ENCODE peak calls at places on chromosome 10, in eight cellular contexts. B is Panc1, X is body of pancreas, Q is gastrocnemius medialis, V is pancreas, C is IMR-90, Z is DND-41, Y is lower lobe of right lung. U is an unnamed sample.
A peak's percentile ranks its signal among the peaks of the same experiment; 100 is the strongest.

GRCh38 chr10:111086602-111087001 is 9.8 kb downstream of the ADRA2A start:
- ATAC-seq in V (no peak), Q (no peak), Z (peak; percentile 59), C (no peak), B (no peak), Y (no peak), X (no peak), U (no peak)

GRCh38 chr10:70162157-70162891 is 8.0 kb downstream of the SAR1A start:
- ATAC-seq in Q (no peak), Y (no peak), Z (peak; percentile 65), C (no peak), B (no peak), X (no peak), V (no peak), U (no peak)

GRCh38 chr10:31759124-31759798 is 169.4 kb downstream of the ARHGAP12 start:
- ATAC-seq in V (peak; percentile 58), X (peak; percentile 45), Z (no peak), Q (no peak), Y (peak; percentile 61), B (no peak), C (no peak), U (no peak)

GRCh38 chr10:48450233-48450810 is 143.8 kb downstream of the MAPK8 start:
- ATAC-seq in Q (no peak), C (no peak), X (no peak), B (no peak), Y (no peak), V (no peak), Z (no peak), U (no peak)

GRCh38 chr10:33635967-33636366 is 301.5 kb upstream of the NRP1 start:
- ATAC-seq in Q (no peak), Z (no peak), Y (no peak), B (no peak), V (no peak), C (no peak), X (no peak), U (no peak)

GRCh38 chr10:123451607-123452245 is 214.4 kb upstream of the GPR26 start:
- ATAC-seq in B (no peak), X (no peak), C (no peak), Z (no peak), V (peak; percentile 42), Q (no peak), Y (no peak), U (no peak)

GRCh38 chr10:3689871-3690510 is 95.0 kb downstream of the KLF6 start:
- ATAC-seq in B (no peak), Y (no peak), V (no peak), X (no peak), Z (no peak), C (no peak), Q (no peak), U (no peak)

GRCh38 chr10:5297466-5297865 is 67.3 kb upstream of the UCN3 start:
- ATAC-seq in X (no peak), Y (peak; percentile 78), V (peak; percentile 12), B (no peak), C (no peak), Z (peak; percentile 13), Q (peak; percentile 61), U (peak; percentile 89)

GRCh38 chr10:74558403-74558802 is 268.0 kb upstream of the KAT6B start:
- ATAC-seq in V (no peak), Q (no peak), Z (no peak), Y (no peak), C (no peak), B (no peak), X (no peak), U (no peak)

GRCh38 chr10:121261665-121262064 is 336.6 kb downstream of the FGFR2 start:
- ATAC-seq in X (no peak), C (no peak), V (no peak), B (no peak), Y (no peak), Q (no peak), Z (no peak), U (no peak)

GRCh38 chr10:48287417-48288391 is 13.2 kb upstream of the FRMPD2 start:
- ATAC-seq in X (peak; percentile 77), Q (no peak), C (peak; percentile 10), Z (peak; percentile 78), Y (peak; percentile 25), V (peak; percentile 90), B (no peak), U (no peak)

GRCh38 chr10:34637419-34637911 is 177.6 kb downstream of the PARD3 start:
- ATAC-seq in C (peak; percentile 79), Y (peak; percentile 81), B (peak; percentile 71), V (peak; percentile 87), Z (peak; percentile 74), X (peak; percentile 64), Q (peak; percentile 28), U (no peak)

GRCh38 chr10:129104266-129105045 is 362.6 kb upstream of the MGMT start:
- ATAC-seq in Q (no peak), V (no peak), Y (no peak), Z (no peak), B (no peak), C (no peak), X (no peak), U (no peak)

GRCh38 chr10:1159131-1160061 is 103.2 kb downstream of the WDR37 start:
- ATAC-seq in V (no peak), Q (no peak), C (no peak), X (no peak), Y (no peak), Z (no peak), B (no peak), U (no peak)

GRCh38 chr10:132163826-132164515 is 22.8 kb upstream of the DPYSL4 start:
- ATAC-seq in B (no peak), X (no peak), Y (no peak), Q (no peak), C (no peak), Z (no peak), V (no peak), U (no peak)

GRCh38 chr10:14750900-14751575 is 23.7 kb downstream of the FAM107B start:
- ATAC-seq in Y (peak; percentile 32), X (no peak), Z (no peak), Q (no peak), C (no peak), B (no peak), V (no peak), U (peak; percentile 11)

GRCh38 chr10:98131615-98132014 is 2.8 kb upstream of the R3HCC1L start:
- ATAC-seq in B (no peak), V (no peak), X (no peak), C (no peak), Y (no peak), Q (no peak), Z (no peak), U (no peak)

GRCh38 chr10:51804861-51805260 is 105.5 kb upstream of the CSTF2T start:
- ATAC-seq in Y (no peak), Z (no peak), C (peak; percentile 54), Q (no peak), V (no peak), B (no peak), X (no peak), U (no peak)

GRCh38 chr10:275680-276079 is 140.4 kb downstream of the ZMYND11 start:
- ATAC-seq in B (no peak), X (no peak), C (no peak), Z (no peak), Y (no peak), Q (no peak), V (no peak), U (no peak)

GRCh38 chr10:114172776-114173555 is 1.0 kb downstream of the CCDC186 start:
- ATAC-seq in X (no peak), Z (no peak), Q (peak; percentile 1), V (peak; percentile 10), C (no peak), Y (no peak), B (no peak), U (no peak)

GRCh38 chr10:4541292-4541691 is 284.7 kb upstream of the AKR1E2 start:
- ATAC-seq in C (peak; percentile 96), Y (peak; percentile 62), Z (no peak), Q (no peak), B (no peak), V (peak; percentile 73), X (no peak), U (peak; percentile 53)

GRCh38 chr10:121442536-121442935 is 155.7 kb downstream of the FGFR2 start:
- ATAC-seq in B (no peak), Y (no peak), V (no peak), X (no peak), Z (no peak), Q (no peak), C (no peak), U (no peak)

GRCh38 chr10:91955114-91955513 is 31.5 kb downstream of the BTAF1 start:
- ATAC-seq in B (no peak), Y (no peak), Q (no peak), X (no peak), C (no peak), V (no peak), Z (no peak), U (no peak)
- H3K36me3 ChIP-seq in B (peaks cover 32% of the 10 kb centered on the region), Y (peaks cover 92% of the 10 kb centered on the region), Q (peaks cover 82% of the 10 kb centered on the region), X (no peaks in the 10 kb centered on the region), C (peaks cover 26% of the 10 kb centered on the region), V (peaks cover 17% of the 10 kb centered on the region), Z (peaks cover 89% of the 10 kb centered on the region), U (peaks cover 93% of the 10 kb centered on the region)

GRCh38 chr10:125849448-125849847 is 26.1 kb downstream of the BCCIP start:
- ATAC-seq in B (no peak), X (no peak), V (peak; percentile 64), Z (no peak), C (no peak), Y (peak; percentile 69), Q (no peak), U (no peak)
- H3K36me3 ChIP-seq in B (peaks cover 44% of the 10 kb centered on the region), X (no peaks in the 10 kb centered on the region), V (peaks cover 7% of the 10 kb centered on the region), Z (peaks cover 3% of the 10 kb centered on the region), C (peaks cover 39% of the 10 kb centered on the region), Y (peaks cover 83% of the 10 kb centered on the region), Q (peaks cover 59% of the 10 kb centered on the region), U (no peaks in the 10 kb centered on the region)

DNA sequence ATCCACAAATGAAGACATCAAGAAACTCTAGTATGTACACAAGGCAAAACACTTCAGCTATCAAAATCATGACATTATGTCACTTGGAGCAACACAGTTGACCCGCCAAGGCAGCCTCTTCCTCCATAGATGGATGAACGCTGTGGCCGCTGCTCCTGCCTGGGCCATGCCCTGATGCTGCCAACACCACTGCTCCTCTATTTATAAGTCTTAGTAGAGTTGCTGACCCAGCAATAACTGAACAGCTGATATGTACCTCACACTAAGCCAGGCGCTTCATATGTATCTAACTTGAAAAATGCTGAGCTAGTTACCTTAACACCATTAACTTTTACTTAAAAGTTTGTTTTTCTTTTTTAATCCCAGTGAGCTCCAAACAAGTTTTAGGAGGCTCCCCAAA is 131.9 kb downstream of the LYZL1 start:
- ATAC-seq in Y (no peak), B (no peak), Z (no peak), X (no peak), Q (peak; percentile 77), C (no peak), V (no peak), U (no peak)
- H3K36me3 ChIP-seq in Y (peaks cover 70% of the 10 kb centered on the region), B (peaks cover 7% of the 10 kb centered on the region), Z (peaks cover 66% of the 10 kb centered on the region), X (no peaks in the 10 kb centered on the region), Q (peaks cover 25% of the 10 kb centered on the region), C (peaks cover 29% of the 10 kb centered on the region), V (peaks cover 7% of the 10 kb centered on the region), U (peaks cover 3% of the 10 kb centered on the region)

DNA sequence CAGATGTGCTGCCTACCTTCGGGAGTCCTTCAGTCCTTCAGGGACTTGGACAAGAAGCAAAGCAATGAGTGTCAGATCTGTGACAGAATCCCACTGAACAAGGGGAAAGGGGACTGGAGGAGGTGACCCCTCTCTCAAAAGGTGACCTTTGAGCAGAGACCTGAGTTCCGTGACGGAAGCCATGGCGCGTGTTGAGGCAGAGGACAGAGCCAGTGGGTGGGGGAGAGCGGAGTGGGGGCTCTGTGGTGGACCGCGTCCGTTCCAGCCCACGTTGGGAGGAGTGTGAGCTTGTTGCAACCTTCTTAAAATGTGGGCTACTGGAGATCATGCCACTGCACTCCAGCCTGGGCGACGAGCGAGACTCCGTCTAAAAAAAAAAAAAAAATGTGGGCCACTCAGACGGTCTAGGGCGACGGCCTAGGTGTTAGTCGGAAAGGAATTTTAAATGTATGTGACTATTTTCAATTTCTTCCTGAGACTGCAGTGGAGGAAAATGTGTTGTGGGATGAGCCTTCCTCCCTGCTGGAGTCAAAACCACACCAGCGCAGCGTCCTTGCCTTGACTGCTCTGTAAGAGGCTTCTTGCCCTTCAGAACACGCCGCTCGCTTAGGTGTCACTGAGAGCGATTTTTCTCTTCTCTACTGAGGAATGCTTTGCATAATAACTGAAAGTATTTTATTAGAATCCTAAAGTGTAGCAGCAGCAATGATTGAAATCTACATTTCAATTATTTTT is 272.7 kb downstream of the CELF2 start:
- ATAC-seq in X (no peak), Z (no peak), Y (no peak), Q (no peak), B (no peak), C (no peak), V (no peak), U (no peak)
- H3K36me3 ChIP-seq in X (no peaks in the 10 kb centered on the region), Z (peaks cover 91% of the 10 kb centered on the region), Y (peaks cover 93% of the 10 kb centered on the region), Q (peaks cover 24% of the 10 kb centered on the region), B (no peaks in the 10 kb centered on the region), C (no peaks in the 10 kb centered on the region), V (no peaks in the 10 kb centered on the region), U (no peaks in the 10 kb centered on the region)

U was measured in gastroesophageal sphincter.